ENCODE peak calls at places on chromosomes 6 and 20, in seven cellular contexts. U is GM23248, I is A549, P is HepG2, F is colonic mucosa, L is mammary epithelial cell, D is neuronal stem cell. T is an unnamed sample. For H3K4me1, the result is how much of the 10 kb centered on the place peaks cover.

GRCh38 chr6:150169609-150170008 is 26.8 kb downstream of the PPP1R14C start:
- DNase-seq in U (peak), I (no peak), P (no peak), F (no peak), L (peak), D (no peak), T (peak)

GRCh38 chr20:57167971-57168693 is 98.3 kb downstream of the BMP7 start:
- DNase-seq in U (peak), I (no peak), P (no peak), F (no peak), L (no peak), D (no peak), T (no peak)

GRCh38 chr6:109308018-109308492 is 74.2 kb downstream of the CD164 start:
- DNase-seq in U (peak), I (peak), P (peak), F (peak), L (peak), D (no peak), T (peak)

GRCh38 chr20:13554076-13554475 is 84.7 kb downstream of the TASP1 start:
- DNase-seq in U (peak), I (no peak), P (no peak), F (no peak), L (no peak), D (no peak), T (no peak)

GRCh38 chr6:11828185-11828897 is 49.7 kb upstream of the ADTRP start:
- DNase-seq in U (no peak), I (no peak), P (no peak), F (no peak), L (no peak), D (no peak), T (no peak)

GRCh38 chr6:29809249-29809648 is 18.4 kb upstream of the HLA-G start:
- DNase-seq in U (no peak), I (no peak), P (no peak), F (no peak), L (peak), D (no peak), T (no peak)

GRCh38 chr20:1926237-1926636 is 31.0 kb downstream of the SIRPA start:
- DNase-seq in U (no peak), I (no peak), P (no peak), F (no peak), L (no peak), D (no peak), T (no peak)

GRCh38 chr6:43464337-43464736 is 9.0 kb upstream of the DLK2 start:
- DNase-seq in U (no peak), I (no peak), P (no peak), F (no peak), L (no peak), D (no peak), T (no peak)

DNA sequence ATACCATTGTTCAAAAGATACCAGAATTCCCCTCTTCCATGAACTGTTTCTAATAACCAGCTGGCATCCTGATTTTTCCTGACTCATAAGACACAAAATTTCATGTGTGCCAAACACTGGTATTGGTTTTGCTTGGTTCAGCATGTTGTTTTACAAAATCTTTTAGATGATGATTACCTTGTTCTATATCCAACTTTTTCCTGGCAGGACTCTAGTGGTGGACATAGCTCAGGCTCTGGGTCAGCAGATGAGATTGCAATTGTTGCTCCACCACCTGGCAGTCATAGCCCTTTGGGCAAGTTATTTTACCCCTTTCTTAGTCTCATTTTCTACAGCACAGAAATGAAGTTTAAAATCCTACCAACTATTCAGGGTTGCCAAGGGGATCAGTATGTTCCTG is 6.2 kb downstream of the TRIM38 start:
- DNase-seq in U (peak), I (no peak), P (no peak), F (no peak), L (no peak), D (no peak), T (peak)
- H3K27ac ChIP-seq in U (peak), I (no peak), P (no peak), F (no peak), L (no peak), D (no peak), T (no peak)

GRCh38 chr6:16752206-16752867 is 8.9 kb downstream of the ATXN1 start:
- DNase-seq in U (peak), I (peak), P (peak), F (peak), L (peak), D (no peak), T (no peak)

GRCh38 chr6:16751251-16751946 is 9.9 kb downstream of the ATXN1 start:
- DNase-seq in U (peak), I (no peak), P (no peak), F (no peak), L (peak), D (no peak), T (no peak)

GRCh38 chr6:16748028-16748319 is 13.3 kb downstream of the ATXN1 start:
- DNase-seq in U (no peak), I (no peak), P (no peak), F (no peak), L (no peak), D (no peak), T (no peak)

GRCh38 chr6:16749516-16750485 is 11.5 kb downstream of the ATXN1 start:
- DNase-seq in U (no peak), I (no peak), P (no peak), F (no peak), L (no peak), D (no peak), T (no peak)

GRCh38 chr6:16750566-16750965 is 10.7 kb downstream of the ATXN1 start:
- DNase-seq in U (no peak), I (no peak), P (no peak), F (no peak), L (no peak), D (no peak), T (no peak)
- H3K4me1 ChIP-seq in U (half or more), I (half or more), P (half or more), F (under half), L (under half), D (under half), T (under half)

GRCh38 chr6:39929039-39929732 is 5.1 kb downstream of the MOCS1 start:
- DNase-seq in U (no peak), I (no peak), P (no peak), F (no peak), L (no peak), D (no peak), T (peak)
- H3K27ac ChIP-seq in U (no peak), I (no peak), P (no peak), F (no peak), L (no peak), D (no peak), T (no peak)

GRCh38 chr6:32190946-32191677 is 1.1 kb upstream of the PBX2 start:
- DNase-seq in U (no peak), I (no peak), P (no peak), F (no peak), L (no peak), D (no peak), T (no peak)
- H3K4me1 ChIP-seq in U (under half), I (under half), P (under half), F (under half), L (under half), D (under half), T (under half)

DNA sequence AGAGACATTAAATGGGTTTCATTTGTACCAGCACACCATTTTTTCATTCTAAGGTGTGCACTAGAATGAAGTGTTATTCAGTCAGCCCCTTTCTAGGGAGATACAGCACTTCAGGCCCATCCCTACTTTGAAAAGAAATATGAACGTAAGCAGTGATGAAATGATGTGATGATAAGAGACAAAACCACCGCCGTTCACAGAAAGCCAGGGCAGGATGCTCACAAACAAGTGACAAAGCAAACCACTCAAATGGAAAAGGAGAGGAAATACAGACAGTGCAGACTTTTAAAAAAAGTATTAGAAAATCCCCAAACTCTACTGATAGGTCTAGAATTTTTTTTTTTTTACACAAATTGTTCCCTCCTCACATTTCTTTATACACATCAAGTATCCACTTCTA is 243.3 kb downstream of the GMPR start:
- DNase-seq in U (no peak), I (no peak), P (no peak), F (no peak), L (no peak), D (no peak), T (peak)
- H3K27ac ChIP-seq in U (no peak), I (no peak), P (no peak), F (no peak), L (no peak), D (no peak), T (peak)

DNA sequence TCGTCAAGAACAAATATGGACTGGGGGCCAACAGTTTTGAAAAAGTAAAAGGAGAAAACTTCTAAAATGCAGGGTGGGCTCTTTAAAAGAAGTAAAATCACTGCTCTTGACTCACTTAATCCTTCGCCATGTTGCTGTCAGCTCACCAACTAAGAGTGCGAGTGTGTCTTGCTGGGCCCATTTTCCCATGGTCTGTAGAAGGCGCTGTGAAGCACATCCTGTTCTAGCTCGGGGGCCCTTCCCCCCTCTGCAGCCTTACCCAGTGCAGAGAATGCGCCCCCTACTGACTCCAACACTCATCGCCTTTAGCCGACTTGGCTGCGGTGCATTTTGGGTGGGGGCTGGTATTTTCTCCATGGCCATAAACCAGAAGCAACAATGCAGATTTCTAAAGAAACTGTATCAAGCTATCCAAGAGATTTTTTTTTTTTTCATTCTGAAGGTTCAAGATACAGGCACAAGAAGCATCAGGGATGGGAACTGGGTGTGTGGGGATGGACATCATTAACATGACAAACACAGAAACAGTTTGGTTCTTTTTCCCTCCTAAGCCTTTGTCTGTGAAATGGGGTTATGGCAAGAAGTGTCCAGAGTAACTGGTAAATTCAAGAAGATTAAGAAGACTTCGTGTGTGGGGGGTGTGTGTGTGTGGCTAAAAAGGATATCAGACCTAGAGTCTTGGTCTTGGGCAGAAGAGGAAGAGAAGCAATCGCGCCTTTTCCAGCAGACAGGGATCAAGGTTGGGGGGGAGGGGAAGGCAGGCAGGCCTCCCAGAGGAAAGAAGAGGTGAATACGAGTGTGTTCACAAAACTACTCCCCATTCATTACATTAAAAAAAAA is 1.7 kb downstream of the ADNP start:
- DNase-seq in U (peak), I (peak), P (peak), F (peak), L (peak), D (peak), T (peak)
- H3K4me1 ChIP-seq in U (under half), I (under half), P (under half), F (under half), L (under half), D (under half), T (under half)

T was measured in cardiac muscle cell.